ENCODE peak calls at places on chromosomes 12 and 14, in four cellular contexts. X is cardiac muscle cell, C is AG10803, Q is uterus. S is an unnamed sample.

GRCh38 chr12:5506295-5506694 is 74.4 kb downstream of the NTF3 start:
- DNase-seq in Q (no peak), X (no peak), C (no peak), S (no peak)

GRCh38 chr14:89276424-89276975 is 140.5 kb downstream of the FOXN3 start:
- DNase-seq in X (no peak), Q (no peak), C (peak; percentile 8), S (no peak)

GRCh38 chr14:52013984-52014600 is 24.7 kb downstream of the RTRAF start:
- DNase-seq in Q (no peak), C (no peak), X (peak; percentile 48), S (no peak)

GRCh38 chr12:39919790-39920189 is 186.1 kb downstream of the SLC2A13 start:
- DNase-seq in X (no peak), C (no peak), Q (no peak), S (no peak)

GRCh38 chr12:117818400-117818799 is 150.4 kb downstream of the KSR2 start:
- DNase-seq in X (no peak), C (no peak), Q (no peak), S (no peak)

GRCh38 chr14:56341766-56342418 is 223.7 kb downstream of the PELI2 start:
- DNase-seq in C (peak; percentile 48), Q (no peak), X (no peak), S (no peak)

GRCh38 chr12:58206876-58207275 is 265.5 kb downstream of the ATP23 start:
- DNase-seq in C (no peak), Q (no peak), X (no peak), S (no peak)

GRCh38 chr12:75550401-75550851 is 39.0 kb upstream of the KRR1 start:
- DNase-seq in X (peak; percentile 45), C (no peak), Q (peak; percentile 20), S (no peak)

GRCh38 chr12:122732170-122732569 is 1.5 kb upstream of the HCAR1 start:
- DNase-seq in C (no peak), X (no peak), Q (no peak), S (no peak)

GRCh38 chr12:116863275-116863767 is 17.9 kb downstream of the HRK start:
- DNase-seq in X (no peak), Q (no peak), C (peak; percentile 61), S (no peak)

GRCh38 chr12:96141216-96141944 is 52.8 kb upstream of the ELK3 start:
- DNase-seq in X (no peak), Q (no peak), C (peak; percentile 15), S (no peak)

GRCh38 chr12:95544756-95545155 is 6.5 kb downstream of the USP44 start:
- DNase-seq in Q (no peak), X (no peak), C (no peak), S (no peak)

GRCh38 chr12:4050340-4050739 is 177.1 kb upstream of the PARP11 start:
- DNase-seq in X (no peak), Q (no peak), C (no peak), S (no peak)

GRCh38 chr14:100115236-100115635 is 44.2 kb downstream of the DEGS2 start:
- DNase-seq in C (no peak), X (no peak), Q (no peak), S (no peak)

GRCh38 chr14:92981726-92982125 is 58.8 kb downstream of the CHGA start:
- DNase-seq in X (no peak), C (no peak), Q (no peak), S (no peak)

GRCh38 chr12:132675753-132676152 is 11.4 kb downstream of the POLE start:
- DNase-seq in X (no peak), C (no peak), Q (no peak), S (no peak)

GRCh38 chr12:92244036-92244435 is 98.4 kb upstream of the BTG1 start:
- DNase-seq in X (peak; percentile 8), C (peak; percentile 63), Q (peak; percentile 42), S (no peak)
- TF ChIP-seq CTCF in X (peak; percentile 12), C (peak; percentile 13), Q (peak; percentile 36), S (no peak)

DNA sequence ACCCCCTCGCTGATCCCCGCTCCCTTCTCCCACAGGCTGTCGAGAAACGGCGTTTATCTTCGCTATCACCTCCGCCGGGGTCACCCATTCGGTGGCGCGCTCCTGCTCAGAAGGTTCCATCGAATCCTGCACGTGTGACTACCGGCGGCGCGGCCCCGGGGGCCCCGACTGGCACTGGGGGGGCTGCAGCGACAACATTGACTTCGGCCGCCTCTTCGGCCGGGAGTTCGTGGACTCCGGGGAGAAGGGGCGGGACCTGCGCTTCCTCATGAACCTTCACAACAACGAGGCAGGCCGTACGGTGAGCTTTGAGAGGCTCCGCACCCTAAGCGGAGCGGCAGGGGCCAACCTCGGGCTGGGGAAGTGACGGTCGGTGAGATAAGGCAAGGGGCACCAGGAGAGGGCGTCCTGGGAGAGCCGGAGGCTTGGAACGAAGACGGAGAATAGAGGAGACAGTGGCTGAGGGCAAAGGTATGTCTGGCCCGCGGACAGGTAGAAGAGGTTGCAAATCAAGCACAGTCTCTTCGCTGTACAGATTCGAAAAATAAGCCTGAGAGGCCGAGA is 2.3 kb downstream of the WNT1 start:
- DNase-seq in Q (no peak), X (no peak), C (no peak), S (no peak)
- TF ChIP-seq CTCF in Q (no peak), X (peak; percentile 3), C (no peak), S (no peak)

GRCh38 chr14:47442206-47442605 is 233.2 kb downstream of the MDGA2 start:
- DNase-seq in X (peak; percentile 46), Q (no peak), C (no peak), S (no peak)
- TF ChIP-seq CTCF in X (no peak), Q (no peak), C (no peak), S (no peak)

DNA sequence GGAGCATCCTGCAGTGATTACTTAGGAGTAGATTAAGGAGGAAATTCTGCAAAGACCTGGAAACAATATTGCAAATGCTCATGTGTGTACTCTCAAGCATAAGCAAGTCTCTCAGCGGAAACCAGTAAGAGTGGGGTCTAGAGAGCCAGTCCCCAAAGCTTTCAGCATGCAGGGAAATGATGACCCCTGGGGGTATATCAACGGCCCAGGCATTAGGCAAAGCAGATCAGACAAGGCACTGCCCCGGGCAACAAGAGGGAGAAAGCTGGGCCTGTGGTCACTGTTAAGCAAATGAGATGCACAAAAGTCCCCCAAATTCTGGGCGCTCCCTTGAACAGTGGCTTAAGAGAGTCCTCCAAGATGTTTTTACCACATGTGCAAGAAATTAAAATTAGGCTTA is 457.0 kb upstream of the TBX3 start:
- DNase-seq in X (no peak), C (no peak), Q (no peak), S (no peak)
- TF ChIP-seq CTCF in X (no peak), C (no peak), Q (no peak), S (no peak)

GRCh38 chr12:69585189-69586062 is at the start of gene CCT2:
- DNase-seq in Q (peak; percentile 96), C (peak; percentile 92), X (peak; percentile 99), S (peak; percentile 94)
- TF ChIP-seq CTCF in Q (peak; percentile 10), C (peak; percentile 48), X (peak; percentile 49), S (peak; percentile 38)